ENCODE peak calls at places on chromosome 11, in six cellular contexts. A is bronchial epithelial cell, B is uterus, W is ovary, L is mammary epithelial cell, Z is A549. X is an unnamed sample.

GRCh38 chr11:102727890-102728289 is 3.1 kb upstream of the MMP8 start:
- DNase-seq in A (peak), B (no peak), W (no peak), L (peak), Z (no peak), X (no peak)

GRCh38 chr11:41784513-41785335 is 325.3 kb upstream of the LRRC4C start:
- DNase-seq in A (peak), B (no peak), W (no peak), L (peak), Z (no peak), X (no peak)

GRCh38 chr11:101346591-101346990 is 217.0 kb upstream of the PGR start:
- DNase-seq in A (peak), B (no peak), W (no peak), L (peak), Z (no peak), X (no peak)

GRCh38 chr11:32385998-32386397 is 49.3 kb downstream of the WT1 start:
- DNase-seq in A (peak), B (peak), W (peak), L (peak), Z (peak), X (no peak)

GRCh38 chr11:45930951-45931563 is 8.6 kb downstream of the LARGE2 start:
- DNase-seq in A (peak), B (no peak), W (no peak), L (peak), Z (no peak), X (no peak)

GRCh38 chr11:102761646-102762238 is 18.7 kb downstream of the MMP10 start:
- DNase-seq in A (no peak), B (no peak), W (no peak), L (no peak), Z (no peak), X (no peak)

GRCh38 chr11:66136752-66137123 is 66.7 kb downstream of the PACS1 start:
- DNase-seq in A (peak), B (no peak), W (no peak), L (no peak), Z (peak), X (no peak)

GRCh38 chr11:75313457-75314272 is 37.8 kb downstream of the ARRB1 start:
- DNase-seq in A (peak), B (peak), W (peak), L (no peak), Z (no peak), X (peak)

DNA sequence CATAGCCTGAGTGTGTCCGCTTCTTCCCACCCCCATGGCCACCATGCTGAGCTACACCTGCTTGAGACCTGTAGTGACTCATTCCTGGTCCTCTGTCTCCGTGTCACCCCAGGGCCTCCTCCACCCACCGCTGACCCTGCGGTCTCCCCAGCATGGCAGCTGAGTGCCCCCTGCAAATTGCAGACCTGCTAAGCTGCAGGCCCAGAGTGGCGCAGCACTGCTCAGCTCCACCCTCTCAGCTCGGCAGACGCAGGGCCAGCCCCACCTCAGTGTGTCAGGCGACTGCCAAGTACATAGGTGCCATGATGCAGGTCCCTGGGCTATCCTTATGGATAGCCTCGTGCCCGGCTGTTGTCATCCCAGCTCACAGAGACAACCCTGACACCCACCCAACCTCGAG is 13.1 kb downstream of the MS4A15 start:
- DNase-seq in A (no peak), B (no peak), W (no peak), L (no peak), Z (no peak), X (no peak)
- H3K4me3 ChIP-seq in A (no peak), B (no peak), W (no peak), L (no peak), Z (no peak), X (no peak)

DNA sequence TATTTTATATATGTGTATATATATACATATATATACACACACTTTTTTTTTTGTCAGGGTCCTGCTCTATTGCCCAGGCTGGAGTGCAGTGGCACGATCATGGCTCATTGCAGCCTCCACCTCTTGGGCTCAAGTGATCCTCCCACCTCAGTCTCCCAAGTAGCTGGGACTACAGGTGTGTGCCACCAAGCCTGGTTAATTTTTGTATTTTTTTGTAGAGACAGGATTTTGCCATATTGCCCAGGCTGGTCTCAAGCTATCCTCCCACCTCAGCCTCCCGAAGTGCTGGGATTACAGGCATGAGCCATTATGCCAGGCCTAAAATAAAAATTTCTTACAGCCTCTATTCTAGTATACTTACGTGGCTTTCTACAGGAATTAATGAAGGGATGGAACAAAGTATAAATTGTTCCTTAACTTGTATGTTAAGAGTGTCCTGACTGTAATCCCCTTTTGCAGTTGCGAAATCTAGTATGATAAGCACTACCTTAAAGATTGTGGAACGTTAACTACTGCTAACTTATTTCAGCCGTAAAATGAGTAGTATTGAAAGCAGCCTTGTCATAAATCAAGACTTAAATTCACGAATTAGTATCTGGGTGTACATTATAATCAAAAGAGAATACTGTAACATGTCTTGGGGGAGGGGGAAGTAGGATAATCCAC is 2.1 kb downstream of the TRAF6 start:
- DNase-seq in A (no peak), B (no peak), W (no peak), L (no peak), Z (no peak), X (no peak)
- H3K4me3 ChIP-seq in A (no peak), B (no peak), W (peak), L (peak), Z (no peak), X (no peak)

DNA sequence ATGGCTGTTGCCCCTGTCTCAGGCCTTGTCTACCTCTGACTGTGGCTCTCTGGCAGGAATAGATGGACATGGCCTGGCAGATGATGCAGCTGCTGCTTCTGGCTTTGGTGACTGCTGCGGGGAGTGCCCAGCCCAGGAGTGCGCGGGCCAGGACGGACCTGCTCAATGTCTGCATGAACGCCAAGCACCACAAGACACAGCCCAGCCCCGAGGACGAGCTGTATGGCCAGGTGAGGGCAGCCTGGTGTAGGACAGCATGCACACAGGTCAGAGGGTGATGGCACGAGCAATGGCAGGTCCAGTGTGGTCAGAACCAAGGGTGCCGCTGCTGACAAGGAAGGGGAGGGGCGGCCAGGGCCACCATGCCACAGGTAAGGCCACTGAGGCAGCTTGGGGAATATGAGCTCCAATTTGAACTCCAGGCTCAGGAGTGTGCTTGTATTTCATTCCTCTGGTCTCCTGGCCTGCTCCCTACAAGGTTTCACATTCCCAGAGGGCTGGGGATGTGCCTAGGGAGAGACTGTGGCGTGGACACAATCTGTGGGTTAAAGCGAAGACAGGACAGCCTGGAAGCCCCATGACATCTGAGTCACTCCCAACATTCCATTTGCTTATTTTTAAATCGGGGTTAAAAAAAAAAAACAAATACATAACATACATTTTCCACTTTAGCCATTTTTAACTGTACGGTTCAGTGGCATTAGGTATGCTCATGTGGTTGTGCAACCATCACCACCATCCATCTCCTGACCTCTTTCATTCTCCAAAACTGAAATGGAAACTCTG is 559 bp downstream of the FOLR3 start:
- DNase-seq in A (no peak), B (no peak), W (no peak), L (no peak), Z (no peak), X (no peak)
- H3K4me3 ChIP-seq in A (no peak), B (no peak), W (no peak), L (no peak), Z (no peak), X (no peak)

GRCh38 chr11:109426442-109426841 is 4.5 kb downstream of the C11orf87 start:
- DNase-seq in A (peak), B (no peak), W (no peak), L (peak), Z (no peak), X (no peak)

GRCh38 chr11:109435121-109435742 is 13.2 kb downstream of the C11orf87 start:
- DNase-seq in A (peak), B (no peak), W (no peak), L (peak), Z (no peak), X (no peak)

GRCh38 chr11:109432105-109432504 is 10.1 kb downstream of the C11orf87 start:
- DNase-seq in A (no peak), B (no peak), W (no peak), L (no peak), Z (no peak), X (no peak)
- H3K4me3 ChIP-seq in A (no peak), B (no peak), W (no peak), L (no peak), Z (no peak), X (no peak)

GRCh38 chr11:119029069-119029339 is 1.7 kb downstream of the SLC37A4 start:
- DNase-seq in A (no peak), B (no peak), W (no peak), L (no peak), Z (no peak), X (no peak)

GRCh38 chr11:119030029-119030328 is 698 bp downstream of the SLC37A4 start:
- DNase-seq in A (no peak), B (no peak), W (no peak), L (no peak), Z (no peak), X (no peak)

GRCh38 chr11:119027561-119028345 is 2.9 kb downstream of the SLC37A4 start:
- DNase-seq in A (no peak), B (no peak), W (no peak), L (no peak), Z (no peak), X (peak)

GRCh38 chr11:119029340-119030028 is 1.2 kb downstream of the SLC37A4 start:
- DNase-seq in A (no peak), B (no peak), W (no peak), L (no peak), Z (no peak), X (peak)

GRCh38 chr11:119028346-119029068 is 2.2 kb downstream of the SLC37A4 start:
- DNase-seq in A (no peak), B (no peak), W (no peak), L (no peak), Z (no peak), X (peak)
- H3K4me3 ChIP-seq in A (no peak), B (no peak), W (no peak), L (no peak), Z (no peak), X (peak)

DNA sequence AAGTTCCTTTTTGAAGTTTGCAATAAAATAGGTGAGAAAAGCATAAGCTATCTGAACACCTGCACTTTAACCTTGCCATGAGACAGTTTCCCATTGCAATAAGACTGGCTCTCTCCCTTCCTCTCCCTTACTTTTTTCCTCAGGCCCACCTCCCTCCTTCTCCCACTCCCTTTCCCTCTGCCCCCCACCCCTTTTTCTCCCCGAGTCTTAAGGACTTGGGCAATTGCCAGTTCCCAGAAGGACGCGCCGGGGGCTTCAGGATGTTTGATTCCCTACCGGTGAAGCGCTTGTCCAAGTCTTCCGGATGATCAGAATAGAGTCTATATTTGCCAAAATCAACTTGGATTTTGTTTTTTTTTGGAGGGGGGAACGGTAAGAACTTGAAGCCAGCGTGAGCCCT is 2.1 kb upstream of the DBX1 start:
- DNase-seq in A (no peak), B (no peak), W (no peak), L (no peak), Z (no peak), X (no peak)
- H3K4me3 ChIP-seq in A (no peak), B (no peak), W (no peak), L (no peak), Z (no peak), X (no peak)

DNA sequence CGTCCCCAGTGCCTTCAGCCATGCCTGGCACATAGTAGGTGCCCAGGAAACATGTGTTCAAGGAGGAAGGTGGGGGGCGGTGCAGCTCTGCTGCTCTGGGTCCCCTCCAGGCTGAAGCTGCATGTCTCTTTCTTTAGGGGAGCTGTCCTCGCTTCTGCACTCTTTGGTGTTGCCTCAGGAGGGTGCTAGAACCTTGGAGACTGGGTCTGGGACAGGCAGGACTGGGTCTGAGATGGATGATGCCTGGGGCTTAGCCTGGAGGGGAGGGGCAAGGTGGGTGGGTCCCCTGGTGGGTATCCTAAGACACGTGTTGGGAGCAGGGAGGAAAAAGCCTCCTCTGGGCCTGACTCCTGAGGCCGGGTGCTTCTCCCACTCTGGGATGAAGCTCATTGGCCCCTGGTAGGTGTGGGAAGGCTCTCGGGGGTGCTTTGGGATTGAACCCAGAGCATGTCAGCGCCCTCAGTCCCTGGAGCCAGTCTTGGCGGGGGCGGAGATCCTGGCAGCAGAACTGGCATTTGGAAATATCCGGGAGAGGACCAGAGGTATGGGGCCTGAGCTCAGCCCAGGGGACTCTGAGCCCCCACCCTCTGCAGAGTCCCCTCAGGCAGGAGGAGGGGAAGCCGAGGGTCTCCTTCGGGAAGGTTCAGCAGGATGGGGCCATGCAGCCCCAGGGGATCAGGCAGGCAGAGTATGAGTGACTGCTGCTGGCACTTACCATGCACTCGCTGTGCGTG is 6.7 kb upstream of the GSTP1 start:
- DNase-seq in A (no peak), B (no peak), W (no peak), L (no peak), Z (no peak), X (no peak)
- H3K4me3 ChIP-seq in A (no peak), B (no peak), W (no peak), L (no peak), Z (no peak), X (no peak)

GRCh38 chr11:47917643-47918369 is 62.6 kb upstream of the PTPRJ start:
- DNase-seq in A (peak), B (peak), W (peak), L (no peak), Z (peak), X (peak)
- H3K4me3 ChIP-seq in A (no peak), B (no peak), W (no peak), L (no peak), Z (no peak), X (no peak)

DNA sequence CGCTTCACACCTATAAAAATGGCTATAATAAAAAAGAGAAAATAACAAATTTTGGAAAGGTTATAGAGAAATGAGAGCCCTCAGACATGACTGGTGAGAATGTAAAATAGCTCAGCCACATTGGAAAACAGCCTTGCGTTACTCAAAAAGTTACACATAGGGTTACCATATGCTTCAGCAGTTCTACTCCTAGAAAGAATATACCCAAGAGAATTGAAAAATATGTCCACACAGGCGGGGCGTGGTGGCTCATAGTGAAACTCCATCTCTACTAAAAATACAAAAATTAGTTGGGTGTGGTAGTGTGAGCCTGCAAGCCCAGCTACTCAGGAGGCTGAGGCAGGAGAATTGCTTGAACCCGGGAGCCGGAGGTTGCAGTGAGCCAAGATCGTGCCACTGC is 7.6 kb upstream of the JHY start:
- DNase-seq in A (no peak), B (no peak), W (no peak), L (no peak), Z (no peak), X (no peak)
- H3K4me3 ChIP-seq in A (no peak), B (no peak), W (no peak), L (no peak), Z (no peak), X (no peak)

GRCh38 chr11:77065878-77066228 is 918 bp upstream of the CAPN5 start:
- DNase-seq in A (peak), B (peak), W (peak), L (no peak), Z (no peak), X (peak)

GRCh38 chr11:77064648-77065217 is 2.0 kb upstream of the CAPN5 start:
- DNase-seq in A (no peak), B (no peak), W (peak), L (no peak), Z (no peak), X (no peak)

GRCh38 chr11:77068461-77069335 is 1.9 kb downstream of the CAPN5 start:
- DNase-seq in A (no peak), B (no peak), W (peak), L (no peak), Z (no peak), X (no peak)

GRCh38 chr11:77067776-77068460 is 1.1 kb downstream of the CAPN5 start:
- DNase-seq in A (no peak), B (no peak), W (peak), L (no peak), Z (no peak), X (peak)

DNA sequence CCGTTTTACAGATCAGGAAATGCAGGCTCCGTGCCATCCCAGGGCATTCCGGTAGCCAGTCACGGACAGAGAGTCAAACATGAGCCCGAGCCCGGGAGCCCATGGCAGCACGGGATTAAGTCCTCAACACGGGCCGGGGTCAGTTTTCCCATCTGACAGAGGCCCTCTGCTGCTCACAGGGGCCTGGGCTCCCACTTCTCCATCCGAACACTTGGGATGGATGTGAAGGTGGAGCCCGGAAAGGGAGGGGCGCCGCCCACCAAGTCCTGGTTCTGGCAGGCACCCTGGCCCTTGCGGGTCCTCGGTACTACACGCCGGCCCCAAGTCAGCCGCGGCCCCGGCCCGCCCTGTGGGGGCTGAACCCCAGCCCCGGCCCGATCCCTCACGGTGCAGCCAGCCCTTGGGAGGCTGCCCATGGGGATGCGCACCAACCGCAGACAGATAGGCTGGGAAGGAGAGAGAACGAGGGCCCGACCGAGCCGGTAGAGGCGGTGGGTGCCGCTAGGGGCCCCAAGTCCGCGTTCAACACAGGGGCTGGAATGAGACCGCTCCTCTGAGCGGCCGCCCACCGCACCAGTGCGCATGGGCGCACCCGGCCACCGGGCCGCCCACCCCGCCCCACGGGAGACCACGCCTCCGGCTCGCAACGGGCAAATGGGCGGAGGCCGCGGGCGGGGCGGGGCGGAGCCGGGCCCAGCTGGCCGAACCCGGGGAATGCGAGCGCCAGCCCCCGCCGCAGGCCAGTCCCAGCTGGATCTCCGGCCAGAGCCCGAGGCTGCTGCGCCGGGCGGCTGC is at the start of gene CAPN5:
- DNase-seq in A (peak), B (peak), W (peak), L (peak), Z (peak), X (peak)
- H3K4me3 ChIP-seq in A (peak), B (peak), W (peak), L (peak), Z (peak), X (peak)